ENCODE peak calls at places on chromosomes 1 and 21, in seven cellular contexts. F is SK-N-SH, T is K562, N is HCT116, G is HepG2, I is H1, W is GM12878. Z is an unnamed sample.

GRCh38 chr1:12172042-12172851 is 5.5 kb downstream of the TNFRSF1B start:
- DNase-seq in G (no peak), I (no peak), F (no peak), N (no peak), T (no peak), W (no peak), Z (no peak)

GRCh38 chr1:78468511-78468910 is 22.3 kb upstream of the PTGFR start:
- DNase-seq in T (no peak), W (no peak), N (no peak), F (no peak), I (no peak), G (no peak), Z (no peak)

GRCh38 chr1:150009604-150010387 is 730 bp downstream of the OTUD7B start:
- DNase-seq in T (peak; percentile 30), N (no peak), G (peak; percentile 35), F (peak; percentile 38), I (no peak), W (no peak), Z (peak; percentile 32)

GRCh38 chr1:12345350-12346217 is 115.8 kb downstream of the VPS13D start:
- DNase-seq in T (no peak), I (no peak), F (no peak), N (no peak), W (peak; percentile 5), G (no peak), Z (no peak)

GRCh38 chr1:216898801-216899200 is 175.6 kb upstream of the ESRRG start:
- DNase-seq in I (no peak), G (no peak), N (no peak), F (no peak), W (no peak), T (no peak), Z (no peak)

GRCh38 chr1:150006881-150007401 is 3.6 kb downstream of the OTUD7B start:
- DNase-seq in N (no peak), I (no peak), T (peak; percentile 23), G (no peak), F (no peak), W (no peak), Z (no peak)

GRCh38 chr1:231558711-231559205 is 30.3 kb downstream of the TSNAX start:
- DNase-seq in I (no peak), F (no peak), W (no peak), N (no peak), G (no peak), T (no peak), Z (no peak)

GRCh38 chr1:108858541-108858940 is 1.6 kb upstream of the AKNAD1 start:
- DNase-seq in F (no peak), T (no peak), I (no peak), W (no peak), N (no peak), G (no peak), Z (no peak)

GRCh38 chr1:66413139-66413755 is 120.7 kb upstream of the SGIP1 start:
- DNase-seq in N (no peak), T (no peak), F (no peak), W (no peak), I (no peak), G (no peak), Z (no peak)

GRCh38 chr1:230084408-230085177 is 17.6 kb downstream of the GALNT2 start:
- DNase-seq in I (no peak), T (no peak), G (peak; percentile 59), F (peak; percentile 59), N (peak; percentile 89), W (no peak), Z (peak; percentile 88)

GRCh38 chr1:174445817-174446216 is 1.9 kb upstream of the GPR52 start:
- DNase-seq in F (no peak), T (no peak), I (no peak), W (no peak), N (no peak), G (no peak), Z (no peak)

GRCh38 chr1:9397047-9397446 is 104.4 kb downstream of the SPSB1 start:
- DNase-seq in W (no peak), F (no peak), T (no peak), G (no peak), N (no peak), I (no peak), Z (no peak)

GRCh38 chr1:42392255-42392654 is 11.7 kb downstream of the RIMKLA start:
- DNase-seq in W (no peak), F (no peak), N (no peak), I (no peak), G (no peak), T (no peak), Z (no peak)

GRCh38 chr1:43997979-43998378 is 6.6 kb downstream of the CCDC24 start:
- DNase-seq in N (no peak), T (no peak), I (no peak), F (no peak), W (no peak), G (no peak), Z (no peak)

GRCh38 chr1:4527819-4528218 is 126.6 kb upstream of the AJAP1 start:
- DNase-seq in F (no peak), N (no peak), G (no peak), T (no peak), I (no peak), W (no peak), Z (no peak)

GRCh38 chr1:205456868-205457724 is 1.3 kb upstream of the BLACAT1 start:
- DNase-seq in N (no peak), I (peak; percentile 86), W (no peak), T (peak; percentile 53), F (peak; percentile 81), G (no peak), Z (peak; percentile 46)

GRCh38 chr1:162252209-162252608 is 124.4 kb downstream of the SPATA46 start:
- DNase-seq in G (no peak), I (no peak), N (no peak), T (no peak), F (no peak), W (no peak), Z (no peak)

GRCh38 chr1:116008651-116009380 is 32.5 kb downstream of the SLC22A15 start:
- DNase-seq in I (no peak), N (no peak), F (no peak), T (no peak), W (no peak), G (no peak), Z (peak; percentile 2)

GRCh38 chr1:160365325-160365724 is 1.5 kb upstream of the NHLH1 start:
- DNase-seq in F (no peak), W (no peak), I (no peak), G (no peak), N (no peak), T (no peak), Z (no peak)

GRCh38 chr1:20343149-20343936 is 52.7 kb downstream of the VWA5B1 start:
- DNase-seq in I (peak; percentile 86), F (peak; percentile 89), T (peak; percentile 97), N (no peak), W (no peak), G (no peak), Z (no peak)

GRCh38 chr21:29501451-29501850 is 202.7 kb downstream of the BACH1 start:
- DNase-seq in F (no peak), N (no peak), G (no peak), W (no peak), T (no peak), I (no peak), Z (no peak)

GRCh38 chr1:42165511-42166210 is 1.1 kb upstream of the GUCA2A start:
- DNase-seq in T (no peak), N (peak; percentile 38), I (no peak), F (peak; percentile 76), G (peak; percentile 87), W (no peak), Z (peak; percentile 91)

GRCh38 chr21:43634618-43635017 is 24.7 kb downstream of the HSF2BP start:
- DNase-seq in W (no peak), F (no peak), N (no peak), G (no peak), T (no peak), I (no peak), Z (no peak)

GRCh38 chr1:26290061-26290415 is 10.2 kb downstream of the SH3BGRL3 start:
- DNase-seq in W (no peak), F (no peak), G (no peak), T (no peak), N (no peak), I (no peak), Z (no peak)
- TF ChIP-seq JUND in W (no peak), F (no peak), G (no peak), T (no peak), N (no peak), I (no peak), Z (no peak)

GRCh38 chr1:58657082-58657481 is 42.8 kb downstream of the MYSM1 start:
- DNase-seq in T (no peak), I (no peak), W (no peak), F (no peak), N (no peak), G (no peak), Z (no peak)
- TF ChIP-seq JUND in T (no peak), I (no peak), W (no peak), F (no peak), N (no peak), G (no peak), Z (no peak)

GRCh38 chr1:1115830-1116700 is at the start of gene C1orf159:
- DNase-seq in N (peak; percentile 94), W (peak; percentile 74), T (peak; percentile 97), F (peak; percentile 99), I (peak; percentile 99), G (peak; percentile 95), Z (peak; percentile 92)

GRCh38 chr1:1114431-1114830 is 1.5 kb downstream of the C1orf159 start:
- DNase-seq in F (no peak), G (no peak), I (no peak), T (no peak), W (no peak), N (no peak), Z (no peak)

GRCh38 chr1:1117469-1117831 is 1.6 kb upstream of the C1orf159 start:
- DNase-seq in I (no peak), G (no peak), F (peak; percentile 36), W (no peak), N (no peak), T (no peak), Z (no peak)

GRCh38 chr1:1116701-1117468 is 996 bp upstream of the C1orf159 start:
- DNase-seq in G (no peak), F (peak; percentile 75), W (no peak), N (no peak), I (no peak), T (no peak), Z (no peak)

DNA sequence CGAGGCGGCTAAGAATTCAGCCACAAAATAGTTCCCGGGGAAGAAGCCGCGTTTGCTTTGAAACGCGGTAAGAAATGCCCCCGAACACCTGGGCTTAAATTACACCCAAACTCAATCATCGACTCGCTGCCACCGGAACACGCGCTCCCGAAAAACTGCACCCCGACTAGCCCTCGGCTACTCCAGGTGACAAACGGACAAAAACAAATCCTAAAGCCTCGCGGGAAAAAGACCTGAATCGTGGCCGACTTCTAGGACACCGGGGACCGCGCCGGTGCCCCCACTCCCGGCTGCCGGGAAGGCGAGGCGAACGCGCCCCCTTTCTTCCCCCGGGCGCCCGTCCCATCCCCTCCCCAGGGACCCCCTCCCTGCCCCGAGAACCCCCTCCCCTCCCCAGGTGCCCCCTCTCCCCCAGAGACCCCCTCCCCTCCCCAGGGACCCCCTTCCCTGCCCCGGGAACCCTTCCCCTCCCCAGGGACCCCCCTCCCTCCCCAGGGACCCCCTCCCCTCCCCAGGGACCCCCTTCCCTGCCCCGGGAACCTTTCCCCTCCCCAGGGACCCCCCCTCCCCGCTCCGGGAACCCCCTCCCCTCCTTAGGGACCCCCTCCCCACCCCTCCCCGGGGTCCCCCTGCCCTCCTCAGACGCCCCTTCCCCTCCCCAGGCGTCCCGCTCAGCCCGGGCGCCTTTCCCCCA is 606 bp downstream of the C1orf159 start:
- DNase-seq in G (no peak), T (peak; percentile 59), W (no peak), N (no peak), I (no peak), F (no peak), Z (no peak)
- TF ChIP-seq JUND in G (no peak), T (no peak), W (no peak), N (no peak), I (no peak), F (no peak), Z (no peak)

GRCh38 chr1:98323396-98323795 is 338.1 kb upstream of the SNX7 start:
- DNase-seq in G (no peak), T (no peak), I (no peak), N (peak; percentile 39), F (no peak), W (no peak), Z (no peak)
- TF ChIP-seq JUND in G (no peak), T (no peak), I (no peak), N (no peak), F (peak; percentile 0), W (no peak), Z (no peak)